ENCODE peak calls at places on chromosomes 12 and 14, in five cellular contexts. V is stomach, H is upper lobe of left lung, D is suprapubic skin, B is HepG2. Q is an unnamed sample.

GRCh38 chr12:55972045-55972843 is 1.6 kb upstream of the RAB5B start:
- DNase-seq in V (no peak), H (no peak), D (no peak), B (peak; percentile 60), Q (no peak)

GRCh38 chr14:95222151-95222631 is 64.9 kb upstream of the DICER1 start:
- DNase-seq in V (no peak), H (no peak), D (no peak), B (peak; percentile 6), Q (peak; percentile 66)

GRCh38 chr14:34241185-34241711 is 220.8 kb downstream of the SPTSSA start:
- DNase-seq in V (no peak), H (no peak), D (no peak), B (no peak), Q (no peak)

GRCh38 chr14:59463773-59464650 is 1.2 kb downstream of the GPR135 start:
- DNase-seq in V (no peak), H (peak; percentile 90), D (no peak), B (no peak), Q (no peak)

GRCh38 chr12:41795066-41795465 is 349.6 kb downstream of the GXYLT1 start:
- DNase-seq in V (no peak), H (no peak), D (no peak), B (no peak), Q (no peak)

GRCh38 chr12:93022603-93023340 is 93.7 kb upstream of the EEA1 start:
- DNase-seq in V (no peak), H (no peak), D (no peak), B (no peak), Q (no peak)

GRCh38 chr12:131052891-131053290 is 99.2 kb downstream of the ADGRD1 start:
- DNase-seq in V (no peak), H (no peak), D (no peak), B (no peak), Q (no peak)

GRCh38 chr12:96308881-96309280 is 91.4 kb downstream of the CDK17 start:
- DNase-seq in V (no peak), H (no peak), D (no peak), B (no peak), Q (no peak)

GRCh38 chr14:75543258-75543657 is 21.0 kb downstream of the BATF start:
- DNase-seq in V (no peak), H (no peak), D (no peak), B (no peak), Q (no peak)

GRCh38 chr14:99578541-99579044 is 25.4 kb downstream of the CCDC85C start:
- DNase-seq in V (no peak), H (no peak), D (no peak), B (no peak), Q (no peak)

GRCh38 chr14:23164949-23165348 is 18.5 kb downstream of the SLC7A8 start:
- DNase-seq in V (no peak), H (no peak), D (no peak), B (no peak), Q (no peak)

GRCh38 chr14:95304342-95304741 is 15.4 kb downstream of the CLMN start:
- DNase-seq in V (no peak), H (no peak), D (no peak), B (no peak), Q (no peak)

GRCh38 chr12:86917121-86917520 is 660.9 kb upstream of the MGAT4C start:
- DNase-seq in V (no peak), H (no peak), D (no peak), B (no peak), Q (no peak)
- H3K27me3 ChIP-seq in V (no peaks in the 10 kb centered on the region), H (no peaks in the 10 kb centered on the region), D (no peaks in the 10 kb centered on the region), B (no peaks in the 10 kb centered on the region), Q (no peaks in the 10 kb centered on the region)

GRCh38 chr14:49892301-49892635 is 614 bp upstream of the ARF6 start:
- DNase-seq in V (peak; percentile 57), H (no peak), D (no peak), B (peak; percentile 80), Q (no peak)
- TF ChIP-seq EP300 in V (no peak), H (no peak), D (no peak), B (no peak), Q (no peak)

DNA sequence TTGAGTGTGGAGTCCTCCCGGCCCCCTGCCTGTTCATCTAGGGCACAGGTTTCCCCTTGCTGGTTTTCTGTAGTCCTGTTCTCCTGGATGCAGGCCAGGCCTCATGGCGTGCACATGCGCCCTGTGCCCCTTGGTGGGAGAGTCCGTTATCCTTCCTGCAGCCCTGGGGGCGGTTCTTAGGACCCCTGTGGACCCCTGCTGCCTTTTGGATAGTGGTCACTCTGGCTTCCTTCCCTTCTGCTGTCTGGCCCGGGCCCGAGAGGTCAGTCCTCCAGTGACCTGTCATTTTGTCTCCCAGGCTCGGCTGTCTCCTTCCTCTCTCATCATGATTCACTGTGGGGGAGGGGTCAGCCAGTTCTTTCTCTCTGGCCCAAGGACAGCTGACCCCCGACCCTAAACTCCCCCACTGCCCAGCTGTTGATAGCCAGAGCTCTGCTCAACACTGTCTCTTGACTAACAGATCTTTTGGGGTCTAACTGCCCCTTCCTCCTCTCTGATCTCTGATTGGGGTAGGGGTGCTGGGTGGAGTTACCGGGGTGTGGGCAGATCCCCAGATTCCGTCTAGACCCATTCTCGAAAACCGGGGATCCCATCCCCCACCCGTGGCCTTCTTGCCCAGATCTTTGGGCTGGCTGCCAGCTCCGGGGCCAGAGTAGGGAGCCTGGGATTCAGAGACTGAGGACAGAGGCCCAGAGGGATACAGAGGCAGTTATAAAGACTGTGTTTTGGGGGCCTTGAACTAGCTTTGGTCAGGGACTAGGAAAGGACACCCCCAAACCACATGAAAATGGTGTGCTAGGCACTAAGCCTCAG is 7.0 kb downstream of the CCND2 start:
- DNase-seq in V (no peak), H (peak; percentile 45), D (no peak), B (no peak), Q (peak; percentile 43)
- H3K4me1 ChIP-seq in V (peaks cover 91% of the 10 kb centered on the region), H (peaks cover 48% of the 10 kb centered on the region), D (peaks cover 38% of the 10 kb centered on the region), B (peaks cover 20% of the 10 kb centered on the region), Q (peaks cover 28% of the 10 kb centered on the region)

GRCh38 chr12:82818276-82819035 is 131.8 kb downstream of the TMTC2 start:
- DNase-seq in V (no peak), H (no peak), D (no peak), B (no peak), Q (no peak)
- H3K27me3 ChIP-seq in V (no peaks in the 10 kb centered on the region), H (no peaks in the 10 kb centered on the region), D (no peaks in the 10 kb centered on the region), B (no peaks in the 10 kb centered on the region), Q (no peaks in the 10 kb centered on the region)